ENCODE peak calls at places on chromosomes 16 and 17, in five cellular contexts. T, A, G, L and X are unnamed samples.

GRCh38 chr16:9351440-9351839 is 260.0 kb downstream of the HAPSTR1 start:
- DNase-seq in T (peak), A (no peak), G (peak), L (no peak), X (no peak)

GRCh38 chr16:635573-636205 is 416 bp downstream of the METTL26 start:
- DNase-seq in T (no peak), A (no peak), G (no peak), L (peak), X (no peak)

GRCh38 chr16:57384248-57385070 is 12.2 kb downstream of the CX3CL1 start:
- DNase-seq in T (peak), A (no peak), G (no peak), L (no peak), X (no peak)

GRCh38 chr17:40093005-40093579 is 7.3 kb downstream of the NR1D1 start:
- DNase-seq in T (no peak), A (no peak), G (no peak), L (no peak), X (no peak)

GRCh38 chr16:70472786-70473433 is 18.5 kb downstream of the FCSK start:
- DNase-seq in T (no peak), A (no peak), G (no peak), L (no peak), X (no peak)

GRCh38 chr16:2337431-2338296 is 2.9 kb downstream of the ABCA3 start:
- DNase-seq in T (no peak), A (no peak), G (no peak), L (no peak), X (no peak)

GRCh38 chr17:50806141-50806643 is 29.2 kb upstream of the WFIKKN2 start:
- DNase-seq in T (no peak), A (peak), G (no peak), L (no peak), X (no peak)

GRCh38 chr16:67872631-67873434 is at the start of gene EDC4:
- DNase-seq in T (peak), A (peak), G (peak), L (peak), X (peak)

GRCh38 chr17:39617446-39618251 is 9.1 kb upstream of the PPP1R1B start:
- DNase-seq in T (peak), A (peak), G (no peak), L (peak), X (peak)

GRCh38 chr17:41329279-41329925 is 13.9 kb upstream of the KRTAP17-1 start:
- DNase-seq in T (peak), A (peak), G (peak), L (peak), X (peak)

GRCh38 chr16:17607624-17608023 is 136.9 kb upstream of the XYLT1 start:
- DNase-seq in T (no peak), A (no peak), G (no peak), L (no peak), X (no peak)

GRCh38 chr16:25716186-25716585 is 24.4 kb downstream of the HS3ST4 start:
- DNase-seq in T (no peak), A (no peak), G (no peak), L (no peak), X (no peak)

GRCh38 chr17:62847426-62847825 is 39.3 kb upstream of the MARCHF10 start:
- DNase-seq in T (no peak), A (no peak), G (no peak), L (no peak), X (no peak)

GRCh38 chr17:65078441-65079160 is 22.1 kb upstream of the GNA13 start:
- DNase-seq in T (no peak), A (no peak), G (no peak), L (no peak), X (no peak)

GRCh38 chr17:83109793-83110645 is 30.6 kb downstream of the METRNL start:
- DNase-seq in T (peak), A (peak), G (peak), L (peak), X (peak)

GRCh38 chr16:24834459-24835335 is 11.1 kb upstream of the SLC5A11 start:
- DNase-seq in T (peak), A (peak), G (peak), L (no peak), X (peak)

GRCh38 chr17:44847581-44847980 is at the start of gene HIGD1B:
- DNase-seq in T (no peak), A (no peak), G (no peak), L (no peak), X (no peak)

GRCh38 chr16:54242199-54242598 is 44.4 kb downstream of the IRX3 start:
- DNase-seq in T (no peak), A (peak), G (peak), L (no peak), X (peak)

GRCh38 chr16:72287646-72288045 is 115.7 kb upstream of the PMFBP1 start:
- DNase-seq in T (no peak), A (no peak), G (no peak), L (no peak), X (no peak)

GRCh38 chr16:3175157-3176153 is 12.5 kb upstream of the OR1F1 start:
- DNase-seq in T (no peak), A (peak), G (peak), L (no peak), X (no peak)

GRCh38 chr16:84175351-84176081 is 11.3 kb downstream of the TAF1C start:
- DNase-seq in T (peak), A (no peak), G (no peak), L (peak), X (peak)

GRCh38 chr16:1532081-1532760 is 1.2 kb upstream of the TMEM204 start:
- DNase-seq in T (peak), A (no peak), G (no peak), L (no peak), X (peak)

GRCh38 chr17:59840908-59841666 is 51.7 kb downstream of the TUBD1 start:
- DNase-seq in T (no peak), A (peak), G (no peak), L (no peak), X (no peak)

GRCh38 chr16:55102077-55102476 is 171.4 kb downstream of the IRX5 start:
- DNase-seq in T (no peak), A (no peak), G (no peak), L (no peak), X (no peak)

DNA sequence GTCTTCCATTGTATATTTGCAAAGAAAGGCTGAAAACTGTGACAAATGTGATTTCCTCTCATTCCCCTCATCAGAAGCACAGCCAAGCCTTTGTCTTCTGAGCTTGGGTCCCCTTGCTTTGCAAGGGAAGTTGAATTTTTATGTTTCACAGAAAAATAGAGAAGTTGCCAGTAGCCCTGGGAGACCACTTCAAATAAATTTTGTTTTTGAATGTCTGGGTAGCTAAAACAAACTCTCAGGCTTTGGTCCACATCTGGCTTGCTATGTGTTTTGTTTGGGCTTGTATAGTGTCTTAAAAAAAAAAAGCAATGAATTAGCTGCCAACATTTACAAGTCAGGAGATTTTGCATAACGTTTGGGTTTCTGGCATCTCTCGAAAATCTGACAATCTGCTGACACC is 24.1 kb downstream of the PIK3R6 start:
- DNase-seq in T (no peak), A (no peak), G (no peak), L (no peak), X (no peak)
- H3K27ac ChIP-seq in T (no peak), A (no peak), G (no peak), L (no peak), X (no peak)

GRCh38 chr17:73560661-73561060 is 83.6 kb downstream of the SDK2 start:
- DNase-seq in T (no peak), A (peak), G (peak), L (no peak), X (no peak)

GRCh38 chr17:73561066-73561465 is 83.2 kb downstream of the SDK2 start:
- DNase-seq in T (no peak), A (no peak), G (no peak), L (no peak), X (no peak)

GRCh38 chr17:73562896-73563295 is 81.3 kb downstream of the SDK2 start:
- DNase-seq in T (no peak), A (no peak), G (no peak), L (no peak), X (no peak)

GRCh38 chr17:73555199-73555810 is 88.9 kb downstream of the SDK2 start:
- DNase-seq in T (no peak), A (no peak), G (no peak), L (no peak), X (no peak)

DNA sequence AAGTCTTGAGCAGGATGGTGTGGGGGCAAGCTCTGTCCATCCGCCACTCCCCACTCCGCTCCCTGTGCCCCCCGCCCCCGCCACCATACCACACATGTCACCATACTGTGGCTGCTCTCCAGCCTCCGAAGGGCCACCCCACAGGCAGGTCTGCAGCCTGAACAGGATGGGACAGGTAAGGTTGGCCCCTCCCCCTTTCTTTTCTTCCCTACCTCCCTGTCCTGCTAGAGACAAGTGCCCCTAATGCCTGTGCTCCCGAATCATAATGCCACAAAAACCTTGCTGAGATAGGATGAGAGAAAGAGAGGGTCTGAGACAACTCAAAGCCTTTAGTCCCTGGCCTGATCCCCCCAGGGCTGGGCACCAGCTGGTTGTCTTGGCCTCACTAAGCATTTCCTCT is 84.7 kb downstream of the SDK2 start:
- DNase-seq in T (no peak), A (no peak), G (no peak), L (no peak), X (no peak)
- TF ChIP-seq POLR2A in T (no peak), A (no peak), G (no peak), L (no peak), X (no peak)

GRCh38 chr17:47986520-47986919 is 15.6 kb downstream of the CDK5RAP3 start:
- DNase-seq in T (no peak), A (no peak), G (no peak), L (no peak), X (no peak)

GRCh38 chr17:47983492-47984223 is 12.7 kb downstream of the CDK5RAP3 start:
- DNase-seq in T (no peak), A (no peak), G (no peak), L (no peak), X (peak)

GRCh38 chr17:47989159-47989558 is 18.2 kb downstream of the CDK5RAP3 start:
- DNase-seq in T (no peak), A (no peak), G (no peak), L (no peak), X (no peak)

GRCh38 chr17:47989700-47990099 is 18.8 kb downstream of the CDK5RAP3 start:
- DNase-seq in T (no peak), A (no peak), G (no peak), L (no peak), X (no peak)

DNA sequence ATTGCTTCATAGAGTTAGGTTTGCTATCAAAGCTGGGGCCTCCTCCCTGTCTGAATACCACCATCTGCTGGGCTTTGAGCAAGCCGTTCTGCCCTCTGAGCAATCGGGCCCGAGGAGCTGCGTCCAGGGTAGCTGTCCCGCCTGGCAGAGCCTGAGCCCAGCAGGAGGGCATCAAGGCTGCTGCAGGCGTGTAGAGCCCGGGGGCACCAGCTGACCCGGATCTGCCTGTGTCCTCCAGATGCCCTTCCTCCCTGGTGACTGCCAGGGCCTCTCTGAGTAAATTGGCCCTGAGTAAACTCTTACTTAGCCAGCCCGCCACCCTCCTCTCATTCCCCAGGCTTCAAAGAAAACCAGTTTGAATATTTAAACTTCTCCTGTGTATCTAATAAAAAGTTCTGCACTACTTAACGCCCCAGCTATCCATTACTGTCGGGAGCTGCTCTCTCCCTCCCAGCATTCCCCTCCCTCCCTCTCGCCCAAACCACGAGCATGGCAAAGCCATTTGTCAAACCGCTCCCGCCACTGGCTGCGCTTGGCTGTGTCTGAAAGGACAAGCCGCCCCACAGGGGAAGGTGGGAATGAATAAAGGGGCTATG is 16.4 kb downstream of the CDK5RAP3 start:
- DNase-seq in T (no peak), A (no peak), G (no peak), L (no peak), X (peak)
- TF ChIP-seq CTCF in T (no peak), A (no peak), G (no peak), L (no peak), X (no peak)

DNA sequence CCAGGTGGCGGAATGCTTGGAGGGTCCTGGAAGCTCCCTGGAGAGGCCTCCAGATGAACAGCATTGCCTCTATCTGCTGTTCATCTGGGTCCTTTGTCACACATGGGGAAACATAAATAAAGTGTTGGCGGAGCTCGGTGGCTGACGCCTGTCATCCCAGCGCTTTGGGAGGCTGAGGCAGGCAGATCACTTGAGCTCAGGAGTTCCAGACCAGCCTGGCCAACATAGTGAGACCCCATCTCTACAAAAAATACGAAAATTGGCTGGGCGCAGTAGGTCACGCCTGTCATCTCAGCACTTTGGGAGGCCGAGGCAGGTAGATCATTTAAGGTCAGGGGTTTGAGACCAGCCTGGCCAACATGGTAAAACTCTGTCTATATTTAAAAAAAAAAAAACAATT is 2.2 kb downstream of the MYADML2 start:
- DNase-seq in T (no peak), A (no peak), G (no peak), L (no peak), X (no peak)
- H3K27ac ChIP-seq in T (no peak), A (no peak), G (no peak), L (no peak), X (no peak)

GRCh38 chr17:7577327-7578199 is 1.9 kb upstream of the CD68 start:
- DNase-seq in T (no peak), A (no peak), G (no peak), L (peak), X (no peak)
- TF ChIP-seq POLR2A in T (no peak), A (no peak), G (no peak), L (peak), X (no peak)